ENCODE peak calls at places on chromosomes 11 and 22, in four cellular contexts. O is WERI-Rb-1, S is pons, P is iPS DF 19.7. J is an unnamed sample.

GRCh38 chr22:45805413-45805812 is 133.8 kb downstream of the ATXN10 start:
- DNase-seq in O (no peak), S (no peak), P (no peak), J (no peak)

GRCh38 chr11:45798793-45799441 is 6.0 kb upstream of the SLC35C1 start:
- DNase-seq in O (no peak), P (no peak), S (no peak), J (no peak)

GRCh38 chr11:32891657-32892354 is 805 bp upstream of the QSER1 start:
- DNase-seq in S (peak), O (peak), P (no peak), J (no peak)

GRCh38 chr22:46578824-46579561 is 41.2 kb upstream of the GRAMD4 start:
- DNase-seq in O (no peak), S (no peak), P (no peak), J (no peak)

GRCh38 chr11:116042125-116042524 is 537.9 kb upstream of the CADM1 start:
- DNase-seq in P (no peak), S (no peak), O (no peak), J (peak)

GRCh38 chr22:45863981-45864751 is 112.8 kb downstream of the WNT7B start:
- DNase-seq in P (no peak), S (peak), O (peak), J (peak)

GRCh38 chr22:46994265-46994664 is 231.8 kb downstream of the TBC1D22A start:
- DNase-seq in P (no peak), S (no peak), O (no peak), J (no peak)

GRCh38 chr11:28536504-28537267 is 428.5 kb downstream of the METTL15 start:
- DNase-seq in P (no peak), S (no peak), O (no peak), J (no peak)

J was measured in D341Med.